ENCODE peak calls at places on chromosome 20, in five cellular contexts. Q is GM12865; I is MG63; A is neural progenitor cell; W is activated CD8-positive, alpha-beta T cell treated with anti-CD3 and anti-CD28 coated beads, Interleukin-2, amount 10 ng/mL, durations not matched to agents 7 days and 5 days. H is an unnamed sample.

GRCh38 chr20:60870040-60870439 is 382.0 kb upstream of the CDH4 start:
- DNase-seq in Q (no peak), W (no peak), A (no peak), I (no peak), H (no peak)

GRCh38 chr20:40008177-40008576 is 680.9 kb downstream of the MAFB start:
- DNase-seq in I (peak), A (no peak), W (no peak), Q (no peak), H (peak)

GRCh38 chr20:52031574-52032303 is 159.8 kb downstream of the ZFP64 start:
- DNase-seq in I (peak), Q (no peak), A (no peak), W (peak), H (no peak)

GRCh38 chr20:2845607-2846006 is 5.1 kb downstream of the VPS16 start:
- DNase-seq in Q (no peak), A (no peak), I (no peak), W (no peak), H (no peak)

GRCh38 chr20:22425344-22426295 is 158.8 kb downstream of the FOXA2 start:
- DNase-seq in A (no peak), W (no peak), Q (no peak), I (no peak), H (no peak)

GRCh38 chr20:16434087-16434664 is 139.1 kb downstream of the KIF16B start:
- DNase-seq in W (peak), I (peak), A (peak), Q (peak), H (peak)

GRCh38 chr20:7146552-7147219 is 379.2 kb downstream of the BMP2 start:
- DNase-seq in A (no peak), I (no peak), Q (no peak), W (no peak), H (no peak)

GRCh38 chr20:51221791-51222408 is 199.0 kb upstream of the KCNG1 start:
- DNase-seq in A (peak), I (peak), W (no peak), Q (no peak), H (no peak)

GRCh38 chr20:3045042-3045815 is 623 bp upstream of the MRPS26 start:
- DNase-seq in W (peak), I (peak), A (no peak), Q (peak), H (peak)

GRCh38 chr20:43832096-43832816 is 82.4 kb upstream of the TOX2 start:
- DNase-seq in A (no peak), I (no peak), W (no peak), Q (no peak), H (no peak)

GRCh38 chr20:62219992-62220665 is at the start of gene HRH3:
- DNase-seq in Q (peak), I (peak), A (peak), W (peak), H (no peak)

GRCh38 chr20:44188752-44189151 is 1.8 kb upstream of the JPH2 start:
- DNase-seq in I (no peak), W (no peak), A (no peak), Q (no peak), H (no peak)

GRCh38 chr20:23655551-23656211 is 17.9 kb upstream of the CST3 start:
- DNase-seq in W (no peak), A (no peak), I (no peak), Q (no peak), H (no peak)

GRCh38 chr20:407097-407952 is 774 bp upstream of the RBCK1 start:
- DNase-seq in I (peak), A (peak), W (peak), Q (peak), H (peak)

GRCh38 chr20:48729538-48729937 is 98.3 kb downstream of the PREX1 start:
- DNase-seq in W (no peak), Q (no peak), A (no peak), I (no peak), H (no peak)

GRCh38 chr20:45489083-45489531 is 19.6 kb downstream of the WFDC2 start:
- DNase-seq in A (no peak), W (no peak), I (peak), Q (no peak), H (peak)

GRCh38 chr20:23459431-23460112 is 6.9 kb upstream of the CST11 start:
- DNase-seq in W (no peak), A (no peak), I (no peak), Q (no peak), H (peak)

GRCh38 chr20:56750430-56750829 is 121.3 kb downstream of the TFAP2C start:
- DNase-seq in W (no peak), A (peak), I (no peak), Q (no peak), H (no peak)